ENCODE peak calls at places on chromosomes 6 and 20, in nine cellular contexts. Q, L, T, S, M, Y, C, O and W are unnamed samples.

GRCh38 chr20:62888406-62888805 is 26.8 kb upstream of the TCFL5 start:
- DNase-seq in Q (no peak), L (no peak), T (no peak), S (no peak), M (no peak), Y (no peak), C (no peak), O (no peak), W (no peak)

GRCh38 chr6:5457983-5458683 is 196.8 kb downstream of the FARS2 start:
- DNase-seq in Q (peak), L (no peak), T (no peak), S (no peak), M (peak), Y (no peak), C (no peak), O (no peak), W (no peak)

GRCh38 chr20:5977975-5978374 is 27.5 kb downstream of the MCM8 start:
- DNase-seq in Q (no peak), L (no peak), T (no peak), S (no peak), M (no peak), Y (no peak), C (no peak), O (no peak), W (no peak)

GRCh38 chr20:57470212-57470522 is 54.8 kb downstream of the CTCFL start:
- DNase-seq in Q (no peak), L (no peak), T (no peak), S (no peak), M (no peak), Y (no peak), C (no peak), O (no peak), W (no peak)

GRCh38 chr6:28537509-28538140 is 11.9 kb downstream of the GPX5 start:
- DNase-seq in Q (peak), L (no peak), T (no peak), S (peak), M (no peak), Y (no peak), C (no peak), O (peak), W (no peak)

GRCh38 chr20:47146703-47147102 is 209.8 kb downstream of the ZMYND8 start:
- DNase-seq in Q (peak), L (no peak), T (peak), S (no peak), M (no peak), Y (peak), C (peak), O (peak), W (no peak)

GRCh38 chr20:52346797-52347196 is 155.2 kb upstream of the ZFP64 start:
- DNase-seq in Q (no peak), L (no peak), T (no peak), S (no peak), M (no peak), Y (no peak), C (no peak), O (no peak), W (no peak)

GRCh38 chr6:157961116-157961515 is 20.5 kb upstream of the SYNJ2 start:
- DNase-seq in Q (no peak), L (no peak), T (no peak), S (no peak), M (no peak), Y (no peak), C (no peak), O (no peak), W (no peak)

GRCh38 chr6:40900791-40901190 is 138.2 kb downstream of the UNC5CL start:
- DNase-seq in Q (no peak), L (no peak), T (no peak), S (no peak), M (no peak), Y (no peak), C (no peak), O (no peak), W (no peak)

GRCh38 chr20:57066126-57066900 is 200.1 kb downstream of the BMP7 start:
- DNase-seq in Q (no peak), L (no peak), T (no peak), S (no peak), M (no peak), Y (peak), C (no peak), O (no peak), W (no peak)

GRCh38 chr20:1663917-1664316 is 6.3 kb upstream of the SIRPG start:
- DNase-seq in Q (peak), L (no peak), T (no peak), S (no peak), M (no peak), Y (no peak), C (no peak), O (no peak), W (no peak)

GRCh38 chr6:116073765-116074450 is 13.2 kb upstream of the FRK start:
- DNase-seq in Q (peak), L (peak), T (no peak), S (peak), M (no peak), Y (peak), C (peak), O (peak), W (peak)

GRCh38 chr6:98927534-98927933 is 20.2 kb downstream of the FBXL4 start:
- DNase-seq in Q (no peak), L (no peak), T (no peak), S (peak), M (no peak), Y (no peak), C (peak), O (no peak), W (no peak)

GRCh38 chr6:32852018-32852843 is 1.3 kb downstream of the TAP1 start:
- DNase-seq in Q (peak), L (no peak), T (peak), S (no peak), M (peak), Y (peak), C (no peak), O (no peak), W (no peak)

GRCh38 chr6:125665415-125665814 is 84.0 kb upstream of the HEY2 start:
- DNase-seq in Q (no peak), L (no peak), T (no peak), S (no peak), M (no peak), Y (no peak), C (no peak), O (no peak), W (no peak)

GRCh38 chr6:95309545-95309944 is 267.8 kb upstream of the MANEA start:
- DNase-seq in Q (no peak), L (no peak), T (no peak), S (no peak), M (no peak), Y (no peak), C (no peak), O (no peak), W (no peak)

GRCh38 chr6:136791296-136792065 is 796 bp downstream of the MAP3K5 start:
- DNase-seq in Q (peak), L (peak), T (peak), S (peak), M (peak), Y (peak), C (no peak), O (no peak), W (no peak)

GRCh38 chr6:136401749-136402148 is 112.1 kb upstream of the BCLAF1 start:
- DNase-seq in Q (peak), L (no peak), T (no peak), S (no peak), M (no peak), Y (no peak), C (no peak), O (no peak), W (no peak)

GRCh38 chr6:11543919-11544518 is 6.5 kb downstream of the TMEM170B start:
- DNase-seq in Q (no peak), L (no peak), T (no peak), S (no peak), M (no peak), Y (no peak), C (no peak), O (no peak), W (no peak)

GRCh38 chr6:106334646-106335448 is 9.3 kb upstream of the ATG5 start:
- DNase-seq in Q (peak), L (peak), T (peak), S (peak), M (peak), Y (peak), C (no peak), O (no peak), W (peak)

GRCh38 chr6:85135376-85136094 is 314.3 kb upstream of the NT5E start:
- DNase-seq in Q (peak), L (no peak), T (peak), S (no peak), M (no peak), Y (peak), C (no peak), O (no peak), W (no peak)

GRCh38 chr6:152300517-152300916 is 336.6 kb downstream of the SYNE1 start:
- DNase-seq in Q (no peak), L (no peak), T (no peak), S (no peak), M (no peak), Y (no peak), C (no peak), O (no peak), W (no peak)

GRCh38 chr20:137668-138131 is 4.7 kb upstream of the DEFB126 start:
- DNase-seq in Q (no peak), L (peak), T (no peak), S (no peak), M (no peak), Y (no peak), C (no peak), O (no peak), W (no peak)

GRCh38 chr6:142943746-142944125 is 1.2 kb downstream of the HIVEP2 start:
- DNase-seq in Q (peak), L (no peak), T (peak), S (peak), M (peak), Y (peak), C (no peak), O (no peak), W (no peak)

GRCh38 chr6:154154389-154154967 is 115.4 kb downstream of the OPRM1 start:
- DNase-seq in Q (peak), L (no peak), T (peak), S (peak), M (peak), Y (peak), C (no peak), O (peak), W (no peak)

GRCh38 chr6:5471044-5471443 is 209.7 kb downstream of the FARS2 start:
- DNase-seq in Q (peak), L (peak), T (peak), S (peak), M (peak), Y (peak), C (no peak), O (peak), W (no peak)

GRCh38 chr20:5654557-5654956 is 95.6 kb upstream of the SHLD1 start:
- DNase-seq in Q (peak), L (peak), T (peak), S (peak), M (no peak), Y (peak), C (peak), O (no peak), W (peak)

GRCh38 chr6:34057790-34058189 is 88.1 kb downstream of the GRM4 start:
- DNase-seq in Q (no peak), L (no peak), T (no peak), S (no peak), M (no peak), Y (no peak), C (no peak), O (no peak), W (no peak)

GRCh38 chr6:31068738-31069340 is 43.5 kb downstream of the C6orf15 start:
- DNase-seq in Q (peak), L (peak), T (peak), S (peak), M (peak), Y (peak), C (peak), O (no peak), W (no peak)

GRCh38 chr6:150296890-150297289 is 71.9 kb upstream of the IYD start:
- DNase-seq in Q (no peak), L (no peak), T (no peak), S (no peak), M (no peak), Y (no peak), C (no peak), O (no peak), W (no peak)

GRCh38 chr6:170438402-170438753 is 114.7 kb downstream of the PSMB1 start:
- DNase-seq in Q (peak), L (peak), T (peak), S (peak), M (peak), Y (peak), C (peak), O (peak), W (peak)

GRCh38 chr6:81697564-81697963 is 54.9 kb downstream of the TENT5A start:
- DNase-seq in Q (peak), L (no peak), T (peak), S (peak), M (no peak), Y (peak), C (peak), O (no peak), W (no peak)

GRCh38 chr20:62698231-62698630 is 10.4 kb upstream of the NTSR1 start:
- DNase-seq in Q (no peak), L (no peak), T (no peak), S (no peak), M (no peak), Y (no peak), C (no peak), O (no peak), W (no peak)

GRCh38 chr6:139376604-139377218 is 2.3 kb upstream of the CITED2 start:
- DNase-seq in Q (peak), L (peak), T (peak), S (peak), M (peak), Y (peak), C (peak), O (no peak), W (no peak)
- TF ChIP-seq CTCF in Q (no peak), L (no peak), T (no peak), S (no peak), M (no peak), Y (no peak), C (peak), O (no peak), W (peak)

GRCh38 chr6:122780114-122780513 is 598 bp downstream of the FABP7 start:
- DNase-seq in Q (no peak), L (no peak), T (no peak), S (no peak), M (no peak), Y (no peak), C (no peak), O (no peak), W (no peak)
- H3K4me3 ChIP-seq in Q (no peak), L (no peak), T (no peak), S (no peak), M (no peak), Y (no peak), C (no peak), O (no peak), W (no peak)

DNA sequence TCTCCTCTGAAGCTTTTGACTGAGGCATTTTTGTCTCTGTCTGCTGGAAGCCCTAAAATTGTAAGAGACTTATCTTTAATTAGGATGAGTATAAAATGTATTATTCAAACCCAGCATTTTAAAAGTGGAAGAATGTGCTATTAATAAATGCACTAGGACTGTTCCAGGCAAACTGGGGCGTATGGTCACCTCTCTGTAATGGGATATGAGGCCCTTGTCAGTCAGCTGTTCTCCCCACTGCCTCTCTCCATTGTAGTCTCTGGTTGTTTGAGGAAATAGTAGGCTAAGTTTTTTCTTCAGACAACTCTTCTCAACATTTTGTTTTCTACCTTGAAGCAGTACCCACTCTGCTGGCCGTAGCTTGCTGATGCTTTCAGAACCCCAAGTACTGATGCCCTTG is 14.3 kb upstream of the DEF6 start:
- DNase-seq in Q (no peak), L (no peak), T (no peak), S (no peak), M (no peak), Y (no peak), C (no peak), O (no peak), W (no peak)
- TF ChIP-seq CTCF in Q (no peak), L (no peak), T (no peak), S (no peak), M (no peak), Y (no peak), C (no peak), O (no peak), W (no peak)

GRCh38 chr6:111605100-111605748 is 454 bp downstream of the TRAF3IP2 start:
- DNase-seq in Q (peak), L (peak), T (peak), S (peak), M (peak), Y (peak), C (no peak), O (peak), W (peak)

GRCh38 chr6:111609827-111610526 is 4.3 kb upstream of the TRAF3IP2 start:
- DNase-seq in Q (no peak), L (no peak), T (no peak), S (no peak), M (no peak), Y (no peak), C (no peak), O (no peak), W (no peak)

GRCh38 chr6:111606620-111607115 is 990 bp upstream of the TRAF3IP2 start:
- DNase-seq in Q (peak), L (no peak), T (peak), S (no peak), M (no peak), Y (no peak), C (no peak), O (no peak), W (no peak)

GRCh38 chr6:111604259-111605099 is 1.2 kb downstream of the TRAF3IP2 start:
- DNase-seq in Q (peak), L (no peak), T (peak), S (peak), M (peak), Y (peak), C (no peak), O (peak), W (no peak)

DNA sequence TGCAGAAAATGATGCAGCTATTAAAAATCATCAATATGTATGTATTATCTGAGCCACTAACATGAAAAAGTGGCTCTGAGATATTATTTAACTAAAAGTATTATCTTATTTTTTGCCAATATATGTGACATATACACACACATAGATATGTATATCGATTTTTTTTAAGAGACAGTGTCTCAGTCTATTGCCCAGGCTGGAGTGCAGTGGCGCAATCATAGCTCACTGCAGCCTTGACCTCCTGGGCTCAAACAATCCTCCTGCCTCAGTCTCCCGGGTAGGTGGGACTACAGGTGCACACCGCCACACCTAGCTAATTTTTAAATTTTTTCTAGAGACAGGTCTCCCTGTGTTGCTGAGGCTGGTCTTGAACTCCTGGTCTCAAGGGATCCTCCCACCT is 1.6 kb upstream of the TRAF3IP2 start:
- DNase-seq in Q (no peak), L (no peak), T (no peak), S (no peak), M (no peak), Y (no peak), C (no peak), O (no peak), W (no peak)
- H3K4me3 ChIP-seq in Q (no peak), L (no peak), T (no peak), S (no peak), M (no peak), Y (no peak), C (no peak), O (no peak), W (no peak)

DNA sequence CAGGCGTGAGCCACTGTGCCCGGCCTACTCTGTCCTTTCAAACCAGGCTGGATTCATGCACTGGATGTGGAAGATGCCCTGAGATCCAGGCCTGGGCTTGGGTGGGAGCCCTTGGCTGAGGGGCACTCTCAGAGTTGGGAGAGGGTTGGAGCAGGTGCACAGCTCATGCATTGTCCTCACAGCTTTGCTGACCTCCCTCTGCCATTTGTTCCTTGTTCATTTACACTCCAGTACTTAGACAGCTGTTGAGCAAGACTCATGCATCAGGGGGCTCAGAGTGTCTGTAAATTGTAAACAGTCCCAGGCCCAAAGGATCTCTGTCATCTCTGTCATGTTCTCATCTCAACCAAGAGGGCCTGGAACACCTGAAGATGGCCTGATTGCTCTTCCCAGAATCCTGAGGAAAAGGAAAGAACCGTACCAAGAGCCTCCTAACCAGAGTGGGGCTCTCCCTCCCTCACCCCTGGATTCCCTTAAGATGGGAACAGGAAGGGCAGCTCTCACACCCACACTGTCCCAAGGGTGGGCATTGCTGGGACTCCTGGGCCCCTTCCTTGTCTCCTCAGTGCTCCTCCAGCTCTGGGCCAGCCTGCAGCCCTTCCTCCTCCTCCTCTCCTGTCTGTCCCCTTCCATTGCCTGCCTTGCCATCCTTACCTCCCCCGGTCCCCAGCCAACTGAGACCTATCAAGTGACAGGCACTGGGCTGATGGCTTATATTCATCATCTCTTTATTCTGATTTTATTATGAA is 132.9 kb downstream of the FOXO3 start:
- DNase-seq in Q (no peak), L (no peak), T (no peak), S (no peak), M (no peak), Y (no peak), C (no peak), O (no peak), W (no peak)
- TF ChIP-seq CTCF in Q (no peak), L (no peak), T (no peak), S (no peak), M (no peak), Y (no peak), C (no peak), O (no peak), W (no peak)

GRCh38 chr20:25308083-25308491 is 60.2 kb downstream of the PYGB start:
- DNase-seq in Q (no peak), L (no peak), T (no peak), S (no peak), M (no peak), Y (no peak), C (no peak), O (no peak), W (no peak)

GRCh38 chr20:25309395-25310267 is 61.7 kb downstream of the PYGB start:
- DNase-seq in Q (peak), L (peak), T (peak), S (peak), M (peak), Y (peak), C (peak), O (no peak), W (peak)

GRCh38 chr20:25310921-25311728 is 63.2 kb downstream of the PYGB start:
- DNase-seq in Q (peak), L (no peak), T (peak), S (no peak), M (peak), Y (peak), C (no peak), O (no peak), W (peak)

GRCh38 chr20:25308671-25309394 is 60.9 kb downstream of the PYGB start:
- DNase-seq in Q (peak), L (no peak), T (peak), S (no peak), M (no peak), Y (peak), C (peak), O (no peak), W (no peak)

GRCh38 chr20:25310268-25310920 is 62.5 kb downstream of the PYGB start:
- DNase-seq in Q (peak), L (peak), T (peak), S (peak), M (peak), Y (peak), C (peak), O (peak), W (peak)
- H3K4me3 ChIP-seq in Q (peak), L (peak), T (no peak), S (no peak), M (no peak), Y (peak), C (peak), O (peak), W (peak)